ENCODE peak calls at places on chromosomes 3 and 15, in four cellular contexts. T is neural progenitor cell, M is GM23248, E is PC-3. I is an unnamed sample. For H3F3A, the result is how much of the 10 kb centered on the place peaks cover.

GRCh38 chr3:124674336-124674735 is 55.9 kb upstream of the UMPS start:
- DNase-seq in T (no peak), M (no peak), E (no peak), I (no peak)

GRCh38 chr3:49899815-49900214 is 3.9 kb downstream of the MST1R start:
- DNase-seq in T (peak), M (peak), E (peak), I (no peak)

GRCh38 chr3:147120029-147120428 is 286.3 kb downstream of the ZIC4 start:
- DNase-seq in T (no peak), M (peak), E (peak), I (no peak)

GRCh38 chr15:42079401-42079908 is 14.9 kb downstream of the PLA2G4D start:
- DNase-seq in T (no peak), M (peak), E (no peak), I (no peak)

GRCh38 chr3:173395073-173395411 is 2.5 kb upstream of the NLGN1 start:
- DNase-seq in T (no peak), M (no peak), E (peak), I (no peak)

GRCh38 chr3:65406470-65406869 is 632.2 kb downstream of the MAGI1 start:
- DNase-seq in T (no peak), M (peak), E (peak), I (no peak)

GRCh38 chr3:42176635-42177034 is 85.5 kb downstream of the TRAK1 start:
- DNase-seq in T (no peak), M (no peak), E (peak), I (no peak)

GRCh38 chr3:57100046-57100695 is 39.7 kb downstream of the SPATA12 start:
- DNase-seq in T (peak), M (peak), E (peak), I (peak)

GRCh38 chr3:117809157-117810081 is 1099.8 kb downstream of the TUSC7 start:
- DNase-seq in T (no peak), M (no peak), E (no peak), I (no peak)

GRCh38 chr3:121411554-121411953 is 134.2 kb downstream of the POLQ start:
- DNase-seq in T (no peak), M (peak), E (peak), I (no peak)

GRCh38 chr3:68953781-68954444 is 21.6 kb upstream of the TAFA4 start:
- DNase-seq in T (no peak), M (no peak), E (no peak), I (no peak)

GRCh38 chr3:127180859-127181258 is 12.1 kb upstream of the PRR23E start:
- DNase-seq in T (no peak), M (no peak), E (no peak), I (no peak)

GRCh38 chr3:79767194-79767952 is 425 bp downstream of the ROBO1 start:
- DNase-seq in T (peak), M (no peak), E (peak), I (no peak)

GRCh38 chr3:52518723-52519444 is 14.8 kb downstream of the NT5DC2 start:
- DNase-seq in T (no peak), M (peak), E (no peak), I (no peak)

GRCh38 chr3:105938101-105938500 is 69.3 kb upstream of the CBLB start:
- DNase-seq in T (no peak), M (peak), E (no peak), I (no peak)

GRCh38 chr15:31561156-31561555 is 234.5 kb downstream of the KLF13 start:
- DNase-seq in T (no peak), M (no peak), E (no peak), I (no peak)

GRCh38 chr3:160921020-160921635 is 165.1 kb downstream of the PPM1L start:
- DNase-seq in T (peak), M (peak), E (peak), I (no peak)

GRCh38 chr3:46845860-46846623 is 17.2 kb downstream of the MYL3 start:
- DNase-seq in T (peak), M (peak), E (peak), I (no peak)

GRCh38 chr3:45406812-45407211 is 18.4 kb downstream of the LARS2 start:
- DNase-seq in T (no peak), M (no peak), E (no peak), I (no peak)

GRCh38 chr3:45411081-45411480 is 22.7 kb downstream of the LARS2 start:
- DNase-seq in T (no peak), M (no peak), E (peak), I (no peak)

GRCh38 chr3:45409921-45410320 is 21.5 kb downstream of the LARS2 start:
- DNase-seq in T (no peak), M (no peak), E (no peak), I (no peak)

GRCh38 chr3:45409369-45409768 is 21.0 kb downstream of the LARS2 start:
- DNase-seq in T (no peak), M (no peak), E (no peak), I (no peak)

GRCh38 chr3:45407634-45408033 is 19.3 kb downstream of the LARS2 start:
- DNase-seq in T (no peak), M (no peak), E (no peak), I (no peak)
- H2AFZ ChIP-seq in T (no peak), M (no peak), E (no peak), I (no peak)

GRCh38 chr3:36142746-36143145 is 237.6 kb upstream of the STAC start:
- DNase-seq in T (no peak), M (no peak), E (peak), I (no peak)
- H3K4me3 ChIP-seq in T (no peak), M (no peak), E (no peak), I (no peak)

GRCh38 chr3:185931777-185932176 is 6.0 kb downstream of the TRA2B start:
- DNase-seq in T (no peak), M (peak), E (no peak), I (no peak)
- H3F3A ChIP-seq in T (under half), M (half or more), E (under half), I (half or more)

DNA sequence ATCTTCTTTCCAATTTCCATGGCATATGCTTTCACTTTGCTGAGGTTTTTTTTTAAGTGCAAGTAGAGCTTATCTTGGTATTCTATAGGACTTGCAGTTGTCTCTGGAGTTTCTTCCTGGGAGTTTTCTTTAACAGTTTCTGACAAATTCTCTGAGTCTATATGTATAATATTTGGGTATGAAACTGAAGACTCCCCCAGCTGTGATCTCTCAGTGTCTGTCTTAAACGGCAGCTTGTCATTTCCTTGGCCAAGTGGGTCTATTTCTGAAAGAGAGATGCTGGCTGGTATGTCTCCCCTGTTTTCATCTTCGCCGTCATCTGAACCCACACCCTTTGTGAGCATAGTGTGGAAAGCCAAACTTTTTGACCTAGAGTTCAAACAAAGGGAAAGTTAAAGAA is 73.3 kb upstream of the PTX3 start:
- DNase-seq in T (no peak), M (no peak), E (no peak), I (no peak)
- H2AFZ ChIP-seq in T (no peak), M (no peak), E (no peak), I (no peak)

GRCh38 chr3:10709110-10709781 is 106.8 kb upstream of the SLC6A11 start:
- DNase-seq in T (peak), M (no peak), E (no peak), I (no peak)

GRCh38 chr3:10706156-10707088 is 109.6 kb upstream of the SLC6A11 start:
- DNase-seq in T (peak), M (no peak), E (peak), I (no peak)

GRCh38 chr3:10703875-10704274 is 112.2 kb upstream of the SLC6A11 start:
- DNase-seq in T (peak), M (peak), E (peak), I (no peak)

GRCh38 chr3:10707984-10708868 is 107.8 kb upstream of the SLC6A11 start:
- DNase-seq in T (peak), M (peak), E (no peak), I (no peak)

DNA sequence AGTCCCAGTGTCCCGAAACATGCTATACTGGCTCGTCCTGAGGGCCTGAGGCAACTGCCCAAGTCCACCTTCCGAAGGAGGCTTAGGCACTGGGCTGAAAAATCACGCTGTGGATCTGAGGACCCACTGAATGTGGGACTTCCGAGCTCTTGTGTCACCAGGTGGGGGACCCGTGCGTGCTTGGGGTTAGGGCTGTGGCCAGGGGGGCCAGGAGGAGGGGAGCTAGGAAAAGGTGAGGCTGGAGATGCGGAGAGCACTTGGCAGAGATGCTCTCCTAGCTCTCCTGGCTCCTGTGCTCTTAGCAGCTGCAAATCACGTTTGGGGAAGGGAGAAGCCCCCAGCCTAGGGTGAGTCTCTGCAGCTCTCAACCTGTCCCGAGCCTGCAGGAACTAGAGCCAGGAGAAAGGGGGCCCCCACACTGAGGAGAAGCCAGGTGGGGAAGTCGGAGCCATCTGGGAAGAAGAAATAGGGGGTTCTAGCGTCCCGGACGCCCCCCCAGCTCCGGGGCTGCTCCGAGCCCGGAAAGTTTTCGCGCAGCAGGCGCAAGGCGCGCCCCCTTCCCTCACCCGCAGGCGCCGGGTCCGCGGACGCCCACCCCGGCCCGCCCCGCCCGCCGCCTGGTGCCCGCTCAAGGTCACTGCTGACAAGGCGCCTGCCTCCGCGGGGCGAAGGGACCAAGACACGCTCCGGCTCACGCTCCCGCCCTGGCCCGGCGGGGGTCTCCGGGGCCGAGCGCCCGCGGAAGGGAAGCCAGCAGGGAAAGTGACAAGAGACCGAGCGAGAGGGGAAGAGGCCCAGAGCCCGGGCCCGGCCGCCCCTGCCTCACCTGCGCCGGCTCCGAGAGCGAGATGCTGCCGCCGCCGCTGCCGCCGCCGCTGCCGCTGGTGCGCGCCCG is 108.7 kb upstream of the SLC6A11 start:
- DNase-seq in T (peak), M (no peak), E (no peak), I (no peak)
- H3K4me3 ChIP-seq in T (peak), M (no peak), E (no peak), I (no peak)

GRCh38 chr15:53404930-53405493 is 354.5 kb downstream of the WDR72 start:
- DNase-seq in T (no peak), M (no peak), E (no peak), I (no peak)

GRCh38 chr15:53401503-53401902 is 358.0 kb downstream of the WDR72 start:
- DNase-seq in T (no peak), M (no peak), E (no peak), I (no peak)
- H3F3A ChIP-seq in T (under half), M (under half), E (under half), I (under half)

GRCh38 chr3:184135149-184135910 is at the start of gene EIF2B5:
- DNase-seq in T (peak), M (peak), E (peak), I (peak)

GRCh38 chr3:184134746-184135148 is 411 bp upstream of the EIF2B5 start:
- DNase-seq in T (no peak), M (peak), E (no peak), I (no peak)

GRCh38 chr3:184135911-184136260 is 728 bp downstream of the EIF2B5 start:
- DNase-seq in T (no peak), M (no peak), E (no peak), I (no peak)

GRCh38 chr3:184133840-184134745 is 1.1 kb upstream of the EIF2B5 start:
- DNase-seq in T (peak), M (peak), E (peak), I (peak)

GRCh38 chr3:184132947-184133346 is 2.2 kb upstream of the EIF2B5 start:
- DNase-seq in T (no peak), M (no peak), E (no peak), I (no peak)
- H2AFZ ChIP-seq in T (no peak), M (peak), E (peak), I (no peak)

GRCh38 chr15:23857028-23857641 is 170.0 kb upstream of the NDN start:
- DNase-seq in T (peak), M (peak), E (peak), I (peak)
- H3K4me3 ChIP-seq in T (peak), M (no peak), E (no peak), I (no peak)

GRCh38 chr3:115270849-115271248 is 123.8 kb upstream of the ZBTB20 start:
- DNase-seq in T (no peak), M (no peak), E (no peak), I (no peak)
- H3F3A ChIP-seq in T (under half), M (under half), E (under half), I (under half)

DNA sequence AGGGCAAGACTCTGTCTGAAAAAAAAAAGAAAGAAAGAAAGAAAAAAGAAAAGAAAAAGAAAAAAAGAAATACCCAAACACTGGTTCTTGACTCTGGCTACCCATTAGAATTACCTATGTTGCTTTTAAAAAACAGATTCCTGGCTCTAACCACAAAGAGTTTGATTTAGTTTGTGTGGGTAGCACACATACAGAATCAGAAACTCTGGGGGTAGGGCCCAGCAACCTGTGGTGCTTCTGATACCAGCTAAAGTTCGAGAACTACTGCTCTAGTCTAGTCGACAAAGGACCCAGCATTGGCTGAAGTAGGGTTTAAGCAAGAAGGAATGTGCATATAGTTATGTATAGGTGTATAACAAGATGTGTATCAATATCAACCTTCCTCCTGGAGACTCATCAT is 392.7 kb downstream of the EFHB start:
- DNase-seq in T (no peak), M (no peak), E (no peak), I (no peak)
- H2AFZ ChIP-seq in T (no peak), M (no peak), E (no peak), I (no peak)

I was measured in PC-9.